ENCODE peak calls at places on chromosomes 2 and 18, in nine cellular contexts. V is kidney epithelial cell; B is germinal center; A is tibial artery; Q is C1 segment of cervical spinal cord; Z is effector memory CD4-positive, alpha-beta T cell; G is NCI-H2081; E is stimulated activated CD4-positive, alpha-beta T cell treated with anti-CD3 and anti-CD28 coated beads, TNF-alpha, amount 100 ng/mL, for 4 hours; F is MV-4-11. P is an unnamed sample.

GRCh38 chr2:163465440-163465839 is 270.4 kb downstream of the FIGN start:
- DNase-seq in G (peak; percentile 67), F (no peak), V (no peak), Q (no peak), Z (no peak), E (no peak), A (no peak), B (no peak), P (no peak)

GRCh38 chr2:215435809-215436704 is at the start of gene FN1:
- DNase-seq in G (peak; percentile 54), E (peak; percentile 39), B (peak; percentile 71), F (peak; percentile 25), A (peak; percentile 98), V (peak; percentile 91), Z (peak; percentile 32), Q (no peak), P (peak; percentile 39)

GRCh38 chr18:2147424-2147823 is 423.9 kb downstream of the METTL4 start:
- DNase-seq in B (no peak), F (no peak), E (no peak), Z (no peak), A (no peak), G (peak; percentile 61), Q (no peak), V (no peak), P (no peak)

GRCh38 chr2:69619725-69620124 is 23.8 kb downstream of the AAK1 start:
- DNase-seq in G (no peak), Z (no peak), E (no peak), V (no peak), B (no peak), Q (no peak), F (peak; percentile 74), A (no peak), P (no peak)

GRCh38 chr2:1567556-1568344 is 154.5 kb downstream of the TPO start:
- DNase-seq in V (no peak), F (no peak), G (no peak), E (no peak), B (no peak), Z (no peak), Q (no peak), A (no peak), P (no peak)

GRCh38 chr2:71620851-71621251 is 167.5 kb downstream of the DYSF start:
- DNase-seq in A (peak; percentile 39), E (no peak), B (no peak), Z (no peak), F (no peak), V (no peak), Q (no peak), G (no peak), P (no peak)

GRCh38 chr2:43329637-43330036 is 103.2 kb upstream of the ZFP36L2 start:
- DNase-seq in F (no peak), V (no peak), G (peak; percentile 12), Q (no peak), E (no peak), A (no peak), B (no peak), Z (no peak), P (no peak)

GRCh38 chr2:138829326-138829725 is 49.1 kb upstream of the NXPH2 start:
- DNase-seq in G (peak; percentile 55), A (no peak), Z (no peak), E (no peak), Q (no peak), V (no peak), F (peak; percentile 28), B (no peak), P (peak; percentile 9)

GRCh38 chr2:33477473-33478468 is 1.3 kb downstream of the RASGRP3 start:
- DNase-seq in E (no peak), A (peak; percentile 73), Q (peak; percentile 3), V (peak; percentile 16), F (peak; percentile 75), B (peak; percentile 76), Z (no peak), G (no peak), P (peak; percentile 75)

GRCh38 chr18:27577265-27577664 is 392.2 kb upstream of the CHST9 start:
- DNase-seq in Q (no peak), E (no peak), A (no peak), F (no peak), Z (no peak), G (no peak), B (no peak), V (no peak), P (no peak)

GRCh38 chr2:200042102-200042735 is 86.8 kb downstream of the MAIP1 start:
- DNase-seq in Q (no peak), V (peak; percentile 39), G (no peak), E (no peak), A (no peak), F (peak; percentile 28), Z (no peak), B (no peak), P (no peak)

GRCh38 chr2:78780321-78780720 is 245.2 kb upstream of the REG3G start:
- DNase-seq in B (no peak), F (peak; percentile 39), Z (no peak), V (no peak), A (no peak), G (peak; percentile 74), E (no peak), Q (no peak), P (no peak)

GRCh38 chr2:214103199-214104001 is 307.5 kb upstream of the VWC2L start:
- DNase-seq in B (no peak), A (no peak), E (no peak), Q (no peak), G (peak; percentile 92), F (no peak), Z (no peak), V (peak; percentile 14), P (no peak)

GRCh38 chr2:144244938-144245337 is 275.0 kb downstream of the ZEB2 start:
- DNase-seq in E (no peak), A (no peak), Z (no peak), Q (no peak), V (no peak), G (no peak), F (no peak), B (no peak), P (no peak)

GRCh38 chr2:127422631-127423475 is 4.6 kb downstream of the PROC start:
- DNase-seq in Z (no peak), V (no peak), Q (no peak), E (no peak), B (peak; percentile 62), G (peak; percentile 45), F (no peak), A (no peak), P (peak; percentile 67)

GRCh38 chr18:55997156-55997561 is 409.2 kb upstream of the TCF4 start:
- DNase-seq in Z (no peak), V (no peak), G (no peak), E (no peak), B (no peak), A (no peak), Q (no peak), F (peak; percentile 98), P (peak; percentile 37)

GRCh38 chr2:54306561-54306960 is 50.5 kb upstream of the TSPYL6 start:
- DNase-seq in Q (no peak), E (no peak), F (no peak), Z (no peak), V (no peak), A (no peak), G (no peak), B (no peak), P (no peak)

GRCh38 chr2:24809316-24810007 is 16.2 kb downstream of the CENPO start:
- DNase-seq in A (no peak), B (no peak), Q (no peak), F (no peak), G (no peak), Z (no peak), E (no peak), V (no peak), P (no peak)

GRCh38 chr2:134336936-134337335 is 83.1 kb downstream of the MGAT5 start:
- DNase-seq in A (no peak), V (no peak), B (no peak), G (no peak), E (no peak), Q (no peak), Z (no peak), F (peak; percentile 83), P (no peak)

GRCh38 chr2:220775856-220776467 is 796.1 kb downstream of the EPHA4 start:
- DNase-seq in E (no peak), Z (no peak), G (peak; percentile 12), Q (no peak), V (no peak), B (no peak), F (no peak), A (no peak), P (no peak)

GRCh38 chr2:3638456-3638810 is 19.6 kb upstream of the ALLC start:
- DNase-seq in A (no peak), F (no peak), G (no peak), Q (no peak), V (no peak), B (no peak), E (no peak), Z (no peak), P (no peak)

GRCh38 chr2:170177950-170178781 is at the start of gene MYO3B:
- DNase-seq in E (no peak), Z (no peak), B (no peak), Q (no peak), V (peak; percentile 48), G (no peak), A (no peak), F (no peak), P (no peak)

GRCh38 chr2:31282634-31283033 is 48.7 kb downstream of the EHD3 start:
- DNase-seq in Z (no peak), E (no peak), V (no peak), Q (no peak), F (no peak), A (no peak), B (no peak), G (no peak), P (no peak)

GRCh38 chr2:218896501-218897393 is 16.1 kb downstream of the WNT10A start:
- DNase-seq in A (no peak), F (peak; percentile 11), Z (peak; percentile 88), E (peak; percentile 63), Q (no peak), G (peak; percentile 54), B (peak; percentile 82), V (peak; percentile 72), P (peak; percentile 96)

GRCh38 chr2:68839260-68839833 is 31.9 kb downstream of the BMP10 start:
- DNase-seq in B (no peak), E (no peak), G (no peak), Z (no peak), V (no peak), A (no peak), Q (no peak), F (peak; percentile 32), P (no peak)

GRCh38 chr18:46252754-46253153 is 148.6 kb downstream of the HAUS1 start:
- DNase-seq in Q (no peak), F (no peak), A (no peak), V (no peak), G (no peak), Z (no peak), E (no peak), B (no peak), P (no peak)

GRCh38 chr18:59500765-59501164 is 141.7 kb upstream of the LMAN1 start:
- DNase-seq in E (no peak), G (no peak), Z (no peak), B (no peak), V (no peak), A (no peak), F (no peak), Q (no peak), P (no peak)

GRCh38 chr2:65075605-65076344 is 19.6 kb downstream of the CEP68 start:
- DNase-seq in E (no peak), Q (no peak), B (no peak), A (no peak), V (no peak), Z (no peak), G (no peak), F (no peak), P (no peak)

GRCh38 chr2:236840857-236841256 is 244.8 kb upstream of the COPS8 start:
- DNase-seq in B (no peak), G (no peak), F (no peak), A (peak; percentile 84), E (no peak), V (no peak), Z (no peak), Q (no peak), P (no peak)

GRCh38 chr18:74774486-74774885 is 176.8 kb downstream of the ZNF407 start:
- DNase-seq in Q (no peak), Z (no peak), G (no peak), V (no peak), B (no peak), E (no peak), F (no peak), A (no peak), P (no peak)

GRCh38 chr2:241173557-241173956 is 14.9 kb upstream of the ANO7 start:
- DNase-seq in G (no peak), E (no peak), F (no peak), Q (no peak), B (no peak), A (no peak), V (no peak), Z (no peak), P (no peak)